ENCODE peak calls at places on chromosomes 13 and 19, in four cellular contexts. K, Q, M and L are unnamed samples.

GRCh38 chr13:30268673-30269072 is 38.7 kb downstream of the KATNAL1 start:
- DNase-seq in Q (no peak), M (no peak), K (no peak), L (no peak)

GRCh38 chr13:29438772-29439171 is 156.7 kb downstream of the SLC7A1 start:
- DNase-seq in K (no peak), Q (no peak), M (no peak), L (no peak)

GRCh38 chr13:45627656-45628055 is 12.1 kb upstream of the ERICH6B start:
- DNase-seq in Q (no peak), M (no peak), K (no peak), L (no peak)

GRCh38 chr13:57716295-57716694 is 84.8 kb downstream of the PCDH17 start:
- DNase-seq in K (peak; percentile 81), M (peak; percentile 72), Q (no peak), L (no peak)

GRCh38 chr19:7112675-7113074 is 43.2 kb downstream of the ZNF557 start:
- DNase-seq in M (no peak), Q (no peak), K (no peak), L (no peak)

GRCh38 chr19:29845576-29846176 is 33.9 kb downstream of the CCNE1 start:
- DNase-seq in Q (no peak), M (peak; percentile 75), K (peak; percentile 50), L (no peak)

GRCh38 chr19:34662919-34663318 is 14.0 kb downstream of the SCGB2B2 start:
- DNase-seq in K (peak; percentile 90), Q (peak; percentile 38), M (peak; percentile 74), L (peak; percentile 45)

GRCh38 chr13:51297556-51297955 is 41.9 kb upstream of the SERPINE3 start:
- DNase-seq in M (peak; percentile 59), Q (no peak), K (no peak), L (no peak)

GRCh38 chr19:1884291-1884718 is 991 bp downstream of the ABHD17A start:
- DNase-seq in M (peak; percentile 51), K (no peak), Q (no peak), L (no peak)

GRCh38 chr13:23430664-23431063 is 2.8 kb downstream of the SACS start:
- DNase-seq in M (peak; percentile 1), Q (no peak), K (no peak), L (no peak)

GRCh38 chr13:52128714-52129700 is at the start of gene NEK5:
- DNase-seq in M (peak; percentile 95), Q (peak; percentile 69), K (peak; percentile 96), L (peak; percentile 81)

GRCh38 chr19:57099199-57099661 is 20.6 kb upstream of the USP29 start:
- DNase-seq in Q (peak; percentile 35), M (peak; percentile 87), K (peak; percentile 74), L (peak; percentile 59)

GRCh38 chr19:33690461-33691427 is 69.0 kb downstream of the CHST8 start:
- DNase-seq in M (peak; percentile 63), K (no peak), Q (no peak), L (peak; percentile 72)

GRCh38 chr19:51015691-51016267 is 3.7 kb downstream of the KLK10 start:
- DNase-seq in M (no peak), K (no peak), Q (no peak), L (no peak)

GRCh38 chr19:956747-957451 is 27.2 kb upstream of the WDR18 start:
- DNase-seq in M (peak; percentile 88), Q (no peak), K (peak; percentile 60), L (peak; percentile 37)

GRCh38 chr13:67230243-67230773 is at the start of gene PCDH9:
- DNase-seq in M (peak; percentile 99), K (peak; percentile 96), Q (peak; percentile 94), L (peak; percentile 97)

GRCh38 chr19:11982526-11982925 is 17.7 kb downstream of the ZNF763 start:
- DNase-seq in K (no peak), Q (no peak), M (no peak), L (no peak)

GRCh38 chr13:110689041-110689440 is 16.9 kb downstream of the CARS2 start:
- DNase-seq in Q (no peak), M (no peak), K (no peak), L (no peak)

GRCh38 chr13:44921931-44922758 is 67.1 kb downstream of the NUFIP1 start:
- DNase-seq in Q (peak; percentile 38), M (no peak), K (no peak), L (no peak)

GRCh38 chr13:24006520-24007248 is 109.4 kb upstream of the C1QTNF9B start:
- DNase-seq in K (peak; percentile 12), Q (no peak), M (no peak), L (no peak)

GRCh38 chr13:45278096-45278645 is 62.8 kb downstream of the TPT1 start:
- DNase-seq in M (no peak), K (no peak), Q (no peak), L (no peak)

GRCh38 chr13:51858433-51859247 is 3.1 kb upstream of the CCDC70 start:
- DNase-seq in Q (no peak), M (peak; percentile 62), K (peak; percentile 38), L (no peak)

GRCh38 chr13:99496322-99497142 is 4.7 kb upstream of the TM9SF2 start:
- DNase-seq in M (no peak), K (peak; percentile 67), Q (no peak), L (peak; percentile 54)

GRCh38 chr13:50126378-50127016 is 111.3 kb downstream of the KCNRG start:
- DNase-seq in M (no peak), K (peak; percentile 50), Q (no peak), L (no peak)

GRCh38 chr19:46049597-46049996 is 8.8 kb upstream of the IGFL4 start:
- DNase-seq in Q (no peak), M (peak; percentile 89), K (peak; percentile 89), L (peak; percentile 39)

GRCh38 chr19:46056536-46056935 is 15.7 kb upstream of the IGFL4 start:
- DNase-seq in M (no peak), Q (no peak), K (no peak), L (no peak)

DNA sequence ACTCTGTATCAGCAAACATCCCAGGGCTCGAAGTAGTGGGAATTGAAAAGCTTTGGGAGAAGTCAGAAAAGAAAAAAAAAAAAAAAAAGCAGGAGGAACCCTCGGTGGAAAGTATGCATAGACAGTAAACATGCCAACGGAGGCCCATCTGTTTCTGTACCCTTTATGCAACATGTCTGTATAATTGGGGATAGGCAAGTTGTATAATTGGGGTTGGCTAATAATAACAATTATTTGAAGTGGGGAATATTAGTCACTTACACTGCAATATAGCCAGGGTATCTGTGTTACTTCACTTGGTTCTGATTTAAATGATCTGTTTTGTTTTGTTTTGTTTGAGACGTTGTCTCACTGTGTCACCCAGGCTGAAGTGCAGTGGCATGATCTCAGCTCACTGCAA is 12.1 kb upstream of the IGFL4 start:
- DNase-seq in Q (no peak), K (no peak), M (no peak), L (no peak)
- H3K4me3 ChIP-seq in Q (no peak overlapping the region), K (no peak overlapping the region), M (no peak overlapping the region), L (no peak overlapping the region)

GRCh38 chr13:60754211-60754610 is 357.2 kb downstream of the TDRD3 start:
- DNase-seq in K (peak; percentile 49), Q (no peak), M (peak; percentile 61), L (no peak)

GRCh38 chr13:60757481-60757880 is 360.5 kb downstream of the TDRD3 start:
- DNase-seq in Q (no peak), M (no peak), K (no peak), L (no peak)

GRCh38 chr13:60754691-60755090 is 357.7 kb downstream of the TDRD3 start:
- DNase-seq in Q (no peak), K (no peak), M (no peak), L (no peak)

GRCh38 chr13:60756306-60756705 is 359.3 kb downstream of the TDRD3 start:
- DNase-seq in K (peak; percentile 24), M (peak; percentile 56), Q (no peak), L (no peak)

DNA sequence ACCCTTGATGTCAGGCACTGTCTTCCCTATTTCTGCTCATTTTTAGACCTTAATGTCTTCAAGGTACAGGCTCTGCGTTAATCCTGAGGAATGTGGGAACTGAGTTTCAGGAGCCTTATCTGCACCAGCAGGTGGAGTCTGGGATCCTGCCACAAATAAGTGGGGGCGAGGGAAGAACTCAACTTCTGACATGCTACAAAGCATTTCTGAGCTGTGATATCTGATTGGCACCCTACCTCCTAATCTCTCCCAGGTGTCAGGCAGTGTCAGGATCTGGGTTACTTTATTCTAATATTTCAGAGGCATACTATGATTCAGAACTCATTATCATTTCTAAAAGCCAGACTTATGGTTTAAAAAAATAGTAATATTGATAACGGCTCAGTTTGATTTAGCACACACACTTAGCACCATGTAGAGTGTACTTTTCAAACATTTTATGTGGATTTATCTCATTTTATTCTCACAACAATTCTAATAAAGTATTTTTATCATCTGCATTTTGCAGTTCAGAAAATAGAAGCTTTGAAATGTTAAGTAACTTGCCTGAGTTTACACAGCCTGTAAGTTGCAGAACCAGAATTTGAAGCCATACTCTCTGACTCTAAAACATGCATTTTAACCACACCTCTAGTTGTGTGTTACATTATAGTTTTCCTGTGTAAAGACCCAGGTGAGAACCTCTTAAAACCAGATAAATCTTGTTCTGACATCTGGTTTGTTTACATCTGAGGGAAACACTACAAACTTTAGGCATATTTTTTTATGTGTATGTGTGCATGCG is 358.6 kb downstream of the TDRD3 start:
- DNase-seq in M (peak; percentile 68), Q (no peak), K (peak; percentile 71), L (no peak)
- TF ChIP-seq CTCF in M (peak; percentile 68), Q (no peak), K (peak; percentile 52), L (peak; percentile 20)

GRCh38 chr13:112710855-112711527 is 21.2 kb downstream of the ATP11A start:
- DNase-seq in K (no peak), Q (peak; percentile 15), M (no peak), L (no peak)
- H3K4me1 ChIP-seq in K (peaks cover 54% of the 10 kb centered on the region), Q (peaks cover 27% of the 10 kb centered on the region), M (peaks cover 28% of the 10 kb centered on the region), L (peaks cover 5% of the 10 kb centered on the region)

DNA sequence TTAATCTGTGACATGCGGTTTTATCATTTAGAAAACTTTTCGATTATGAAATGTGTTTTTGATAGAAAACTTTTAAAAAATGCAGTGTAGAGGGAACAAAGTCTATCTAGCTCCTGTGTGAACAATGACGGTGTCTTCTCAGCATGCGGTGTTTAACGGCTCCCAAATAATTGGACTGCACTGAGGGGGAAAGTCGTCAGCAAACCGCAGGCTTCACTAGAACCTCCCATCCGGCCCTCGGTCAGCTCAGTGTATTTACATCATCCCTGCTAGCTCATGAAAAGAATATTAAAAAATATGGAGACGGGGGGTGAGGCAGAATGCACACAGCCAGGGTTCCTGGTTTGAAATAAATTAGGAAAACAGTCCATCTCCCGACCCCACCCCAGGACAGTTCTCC is 674 bp upstream of the ADPRHL1 start:
- DNase-seq in K (no peak), Q (no peak), M (no peak), L (no peak)
- H3K4me3 ChIP-seq in K (no peak overlapping the region), Q (no peak overlapping the region), M (no peak overlapping the region), L (no peak overlapping the region)

DNA sequence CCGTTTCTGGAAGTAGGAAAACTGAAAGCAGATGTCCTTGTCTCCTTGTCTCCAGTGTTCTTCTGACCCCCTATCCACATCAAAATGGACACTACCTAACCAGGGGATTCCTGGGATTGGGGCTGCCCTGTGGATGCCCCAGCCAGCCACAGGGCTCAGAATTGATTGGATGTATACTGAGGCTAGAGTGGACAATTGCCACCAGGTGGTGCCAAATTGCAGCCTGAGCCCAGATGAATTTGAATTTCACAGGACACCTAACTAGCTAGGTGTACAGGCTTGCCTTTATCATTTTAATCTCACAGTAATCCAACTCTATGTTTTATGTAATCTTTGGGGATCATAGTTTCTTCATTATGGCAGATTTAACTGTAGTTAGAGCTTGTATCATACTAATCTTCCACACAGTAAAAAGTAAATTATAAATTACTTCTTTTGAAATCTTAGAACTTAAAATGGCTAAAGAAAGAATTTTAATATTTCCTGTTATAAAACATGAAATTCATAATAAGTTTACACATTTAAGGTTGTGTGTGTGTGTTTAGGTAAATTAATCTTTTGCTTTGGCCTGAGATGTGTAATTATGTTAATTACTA is 58.0 kb downstream of the PIBF1 start:
- DNase-seq in Q (peak; percentile 66), K (peak; percentile 75), M (peak; percentile 81), L (peak; percentile 67)
- TF ChIP-seq CTCF in Q (peak; percentile 71), K (peak; percentile 86), M (peak; percentile 93), L (peak; percentile 88)